ENCODE peak calls at places on chromosomes 12 and 14, in eight cellular contexts. One of them, this sample, is unnamed.

GRCh38 chr12:132471858-132472255 is 18.1 kb upstream of the FBRSL1 start:
- DNase-seq in gastrocnemius medialis: no peak
- DNase-seq in cardiac fibroblast: no peak
- DNase-seq in AG04449: no peak
- DNase-seq in body of pancreas: no peak
- DNase-seq in AG09309: no peak
- DNase-seq in HCT116: no peak
- DNase-seq in GM23338: no peak
- DNase-seq in this sample: no peak

GRCh38 chr12:17665839-17666238 is 424.2 kb downstream of the RERGL start:
- DNase-seq in gastrocnemius medialis: no peak
- DNase-seq in cardiac fibroblast: no peak
- DNase-seq in AG04449: no peak
- DNase-seq in body of pancreas: no peak
- DNase-seq in AG09309: no peak
- DNase-seq in HCT116: no peak
- DNase-seq in GM23338: no peak
- DNase-seq in this sample: no peak

GRCh38 chr14:50355692-50356091 is 41.0 kb downstream of the CDKL1 start:
- DNase-seq in gastrocnemius medialis: no peak
- DNase-seq in cardiac fibroblast: no peak
- DNase-seq in AG04449: no peak
- DNase-seq in body of pancreas: no peak
- DNase-seq in AG09309: no peak
- DNase-seq in HCT116: no peak
- DNase-seq in GM23338: no peak
- DNase-seq in this sample: no peak

GRCh38 chr12:17478908-17479673 is 610.9 kb downstream of the RERGL start:
- DNase-seq in gastrocnemius medialis: no peak
- DNase-seq in cardiac fibroblast: no peak
- DNase-seq in AG04449: no peak
- DNase-seq in body of pancreas: no peak
- DNase-seq in AG09309: no peak
- DNase-seq in HCT116: no peak
- DNase-seq in GM23338: no peak
- DNase-seq in this sample: no peak

GRCh38 chr12:111826316-111826715 is 15.7 kb upstream of the MAPKAPK5 start:
- DNase-seq in gastrocnemius medialis: no peak
- DNase-seq in cardiac fibroblast: no peak
- DNase-seq in AG04449: no peak
- DNase-seq in body of pancreas: no peak
- DNase-seq in AG09309: peak
- DNase-seq in HCT116: no peak
- DNase-seq in GM23338: no peak
- DNase-seq in this sample: no peak

GRCh38 chr14:49992901-49993335 is 100.0 kb downstream of the ARF6 start:
- DNase-seq in gastrocnemius medialis: peak
- DNase-seq in cardiac fibroblast: peak
- DNase-seq in AG04449: no peak
- DNase-seq in body of pancreas: no peak
- DNase-seq in AG09309: no peak
- DNase-seq in HCT116: no peak
- DNase-seq in GM23338: no peak
- DNase-seq in this sample: peak

GRCh38 chr14:53152909-53153701 is at the start of gene DDHD1:
- DNase-seq in gastrocnemius medialis: peak
- DNase-seq in cardiac fibroblast: peak
- DNase-seq in AG04449: no peak
- DNase-seq in body of pancreas: peak
- DNase-seq in AG09309: no peak
- DNase-seq in HCT116: peak
- DNase-seq in GM23338: peak
- DNase-seq in this sample: peak

GRCh38 chr12:100797246-100797645 is 2.7 kb downstream of the ANO4 start:
- DNase-seq in gastrocnemius medialis: no peak
- DNase-seq in cardiac fibroblast: no peak
- DNase-seq in AG04449: no peak
- DNase-seq in body of pancreas: no peak
- DNase-seq in AG09309: no peak
- DNase-seq in HCT116: no peak
- DNase-seq in GM23338: peak
- DNase-seq in this sample: no peak

GRCh38 chr14:79483472-79483871 is 727.8 kb downstream of the DIO2 start:
- DNase-seq in gastrocnemius medialis: no peak
- DNase-seq in cardiac fibroblast: peak
- DNase-seq in AG04449: no peak
- DNase-seq in body of pancreas: no peak
- DNase-seq in AG09309: peak
- DNase-seq in HCT116: no peak
- DNase-seq in GM23338: no peak
- DNase-seq in this sample: peak

GRCh38 chr12:92070864-92071445 is 74.7 kb downstream of the BTG1 start:
- DNase-seq in gastrocnemius medialis: no peak
- DNase-seq in cardiac fibroblast: no peak
- DNase-seq in AG04449: no peak
- DNase-seq in body of pancreas: peak
- DNase-seq in AG09309: no peak
- DNase-seq in HCT116: no peak
- DNase-seq in GM23338: no peak
- DNase-seq in this sample: peak

GRCh38 chr12:91523831-91524230 is 341.2 kb upstream of the DCN start:
- DNase-seq in gastrocnemius medialis: no peak
- DNase-seq in cardiac fibroblast: no peak
- DNase-seq in AG04449: no peak
- DNase-seq in body of pancreas: no peak
- DNase-seq in AG09309: no peak
- DNase-seq in HCT116: no peak
- DNase-seq in GM23338: peak
- DNase-seq in this sample: no peak

GRCh38 chr14:97705976-97706375 is 908.8 kb downstream of the VRK1 start:
- DNase-seq in gastrocnemius medialis: no peak
- DNase-seq in cardiac fibroblast: no peak
- DNase-seq in AG04449: no peak
- DNase-seq in body of pancreas: no peak
- DNase-seq in AG09309: no peak
- DNase-seq in HCT116: no peak
- DNase-seq in GM23338: no peak
- DNase-seq in this sample: no peak

GRCh38 chr14:55097894-55098560 is 31.0 kb upstream of the LGALS3 start:
- DNase-seq in gastrocnemius medialis: peak
- DNase-seq in cardiac fibroblast: no peak
- DNase-seq in AG04449: no peak
- DNase-seq in body of pancreas: no peak
- DNase-seq in AG09309: no peak
- DNase-seq in HCT116: no peak
- DNase-seq in GM23338: no peak
- DNase-seq in this sample: peak

GRCh38 chr12:22835431-22835830 is 210.5 kb downstream of the ETNK1 start:
- DNase-seq in gastrocnemius medialis: no peak
- DNase-seq in cardiac fibroblast: no peak
- DNase-seq in AG04449: no peak
- DNase-seq in body of pancreas: no peak
- DNase-seq in AG09309: no peak
- DNase-seq in HCT116: no peak
- DNase-seq in GM23338: no peak
- DNase-seq in this sample: no peak

GRCh38 chr14:99565383-99565782 is 38.6 kb downstream of the CCDC85C start:
- DNase-seq in gastrocnemius medialis: no peak
- DNase-seq in cardiac fibroblast: no peak
- DNase-seq in AG04449: no peak
- DNase-seq in body of pancreas: no peak
- DNase-seq in AG09309: no peak
- DNase-seq in HCT116: no peak
- DNase-seq in GM23338: no peak
- DNase-seq in this sample: no peak

GRCh38 chr14:99566390-99567354 is 37.3 kb downstream of the CCDC85C start:
- DNase-seq in gastrocnemius medialis: no peak
- DNase-seq in cardiac fibroblast: no peak
- DNase-seq in AG04449: no peak
- DNase-seq in body of pancreas: no peak
- DNase-seq in AG09309: no peak
- DNase-seq in HCT116: no peak
- DNase-seq in GM23338: no peak
- DNase-seq in this sample: no peak

GRCh38 chr14:99564256-99564902 is 39.6 kb downstream of the CCDC85C start:
- DNase-seq in gastrocnemius medialis: no peak
- DNase-seq in cardiac fibroblast: peak
- DNase-seq in AG04449: peak
- DNase-seq in body of pancreas: peak
- DNase-seq in AG09309: no peak
- DNase-seq in HCT116: no peak
- DNase-seq in GM23338: no peak
- DNase-seq in this sample: peak

GRCh38 chr14:99564903-99565259 is 39.1 kb downstream of the CCDC85C start:
- DNase-seq in gastrocnemius medialis: no peak
- DNase-seq in cardiac fibroblast: no peak
- DNase-seq in AG04449: no peak
- DNase-seq in body of pancreas: no peak
- DNase-seq in AG09309: no peak
- DNase-seq in HCT116: no peak
- DNase-seq in GM23338: no peak
- DNase-seq in this sample: no peak

DNA sequence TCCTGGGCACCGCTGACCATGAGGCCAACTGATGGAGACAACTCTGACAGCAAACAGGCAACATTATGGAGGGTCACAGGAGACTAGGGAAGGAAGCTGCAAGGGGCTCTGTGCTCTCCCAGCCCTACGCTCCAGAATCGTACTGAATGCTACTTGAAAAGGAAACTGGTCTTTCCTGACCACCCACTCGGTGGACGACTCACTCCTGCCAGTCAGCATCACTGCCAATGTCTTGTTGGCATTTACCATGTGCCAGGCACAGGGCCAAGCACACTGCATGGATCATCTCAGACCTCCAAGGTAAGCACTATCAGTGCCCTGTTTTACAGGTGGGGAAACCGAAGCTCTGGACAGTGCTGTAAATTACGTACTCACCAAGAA is 38.0 kb downstream of the CCDC85C start:
- DNase-seq in gastrocnemius medialis: no peak
- DNase-seq in cardiac fibroblast: no peak
- DNase-seq in AG04449: no peak
- DNase-seq in body of pancreas: no peak
- DNase-seq in AG09309: no peak
- DNase-seq in HCT116: no peak
- DNase-seq in GM23338: no peak
- DNase-seq in this sample: no peak
- H3K4me3 ChIP-seq in gastrocnemius medialis: no peak
- H3K4me3 ChIP-seq in cardiac fibroblast: no peak
- H3K4me3 ChIP-seq in AG04449: no peak
- H3K4me3 ChIP-seq in body of pancreas: no peak
- H3K4me3 ChIP-seq in AG09309: no peak
- H3K4me3 ChIP-seq in HCT116: no peak
- H3K4me3 ChIP-seq in GM23338: no peak
- H3K4me3 ChIP-seq in this sample: no peak

DNA sequence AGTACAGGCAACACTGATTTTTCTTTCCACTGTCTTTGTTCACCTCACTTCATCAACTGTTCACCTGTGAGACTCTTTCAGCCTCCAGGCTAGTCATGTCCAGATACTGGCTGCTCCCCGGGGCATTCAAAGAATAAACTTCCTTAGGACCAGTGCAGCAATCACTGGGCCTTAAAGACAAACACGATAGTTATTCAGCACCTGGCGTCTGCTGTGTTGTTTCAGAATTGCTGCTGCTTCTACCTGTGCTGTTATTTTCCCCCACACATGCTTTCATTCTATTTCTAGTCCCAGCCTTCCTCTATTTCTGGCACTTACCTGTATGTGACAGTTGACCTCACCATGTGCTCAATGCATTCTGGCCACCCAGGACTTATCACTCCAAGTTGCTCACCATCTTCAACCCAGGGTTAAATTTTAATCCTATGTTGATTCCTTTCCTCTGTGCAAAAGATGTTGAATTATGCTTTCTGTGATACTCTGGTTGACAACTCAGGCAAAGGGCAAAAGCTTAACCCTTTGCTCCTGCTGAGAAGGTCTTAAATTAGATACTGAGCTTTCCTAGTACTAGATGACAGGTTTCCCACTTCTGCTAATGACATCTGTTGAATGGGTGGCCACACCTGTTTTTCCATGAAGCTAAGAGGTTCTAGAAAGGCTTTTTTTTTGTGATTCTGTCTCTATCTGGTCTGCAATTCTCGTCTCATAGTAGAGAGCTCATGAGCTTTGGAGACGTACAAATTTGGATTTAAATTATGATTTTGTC is 41.4 kb downstream of the PTPRQ start:
- DNase-seq in gastrocnemius medialis: no peak
- DNase-seq in cardiac fibroblast: no peak
- DNase-seq in AG04449: no peak
- DNase-seq in body of pancreas: no peak
- DNase-seq in AG09309: no peak
- DNase-seq in HCT116: no peak
- DNase-seq in GM23338: no peak
- DNase-seq in this sample: no peak
- H3K4me3 ChIP-seq in gastrocnemius medialis: no peak
- H3K4me3 ChIP-seq in cardiac fibroblast: no peak
- H3K4me3 ChIP-seq in AG04449: no peak
- H3K4me3 ChIP-seq in body of pancreas: no peak
- H3K4me3 ChIP-seq in AG09309: no peak
- H3K4me3 ChIP-seq in HCT116: no peak
- H3K4me3 ChIP-seq in GM23338: no peak
- H3K4me3 ChIP-seq in this sample: no peak

GRCh38 chr14:105486333-105486973 is at the start of gene CRIP1:
- DNase-seq in gastrocnemius medialis: no peak
- DNase-seq in cardiac fibroblast: no peak
- DNase-seq in AG04449: no peak
- DNase-seq in body of pancreas: no peak
- DNase-seq in AG09309: no peak
- DNase-seq in HCT116: no peak
- DNase-seq in GM23338: no peak
- DNase-seq in this sample: no peak

GRCh38 chr14:105487449-105487985 is 831 bp downstream of the CRIP1 start:
- DNase-seq in gastrocnemius medialis: no peak
- DNase-seq in cardiac fibroblast: no peak
- DNase-seq in AG04449: no peak
- DNase-seq in body of pancreas: peak
- DNase-seq in AG09309: no peak
- DNase-seq in HCT116: no peak
- DNase-seq in GM23338: no peak
- DNase-seq in this sample: no peak

GRCh38 chr14:105487986-105488777 is 1.5 kb downstream of the CRIP1 start:
- DNase-seq in gastrocnemius medialis: no peak
- DNase-seq in cardiac fibroblast: no peak
- DNase-seq in AG04449: no peak
- DNase-seq in body of pancreas: peak
- DNase-seq in AG09309: no peak
- DNase-seq in HCT116: no peak
- DNase-seq in GM23338: no peak
- DNase-seq in this sample: no peak

GRCh38 chr14:105485720-105486332 is 860 bp upstream of the CRIP1 start:
- DNase-seq in gastrocnemius medialis: no peak
- DNase-seq in cardiac fibroblast: no peak
- DNase-seq in AG04449: no peak
- DNase-seq in body of pancreas: peak
- DNase-seq in AG09309: no peak
- DNase-seq in HCT116: no peak
- DNase-seq in GM23338: peak
- DNase-seq in this sample: no peak

GRCh38 chr14:105486974-105487448 is 325 bp downstream of the CRIP1 start:
- DNase-seq in gastrocnemius medialis: peak
- DNase-seq in cardiac fibroblast: no peak
- DNase-seq in AG04449: no peak
- DNase-seq in body of pancreas: no peak
- DNase-seq in AG09309: no peak
- DNase-seq in HCT116: no peak
- DNase-seq in GM23338: peak
- DNase-seq in this sample: no peak
- H3K4me3 ChIP-seq in gastrocnemius medialis: peak
- H3K4me3 ChIP-seq in cardiac fibroblast: peak
- H3K4me3 ChIP-seq in AG04449: peak
- H3K4me3 ChIP-seq in body of pancreas: no peak
- H3K4me3 ChIP-seq in AG09309: no peak
- H3K4me3 ChIP-seq in HCT116: peak
- H3K4me3 ChIP-seq in GM23338: peak
- H3K4me3 ChIP-seq in this sample: no peak

GRCh38 chr14:96205059-96205993 is 687 bp downstream of the BDKRB2 start:
- DNase-seq in gastrocnemius medialis: no peak
- DNase-seq in cardiac fibroblast: no peak
- DNase-seq in AG04449: no peak
- DNase-seq in body of pancreas: no peak
- DNase-seq in AG09309: no peak
- DNase-seq in HCT116: no peak
- DNase-seq in GM23338: no peak
- DNase-seq in this sample: no peak
- H3K4me3 ChIP-seq in gastrocnemius medialis: peak
- H3K4me3 ChIP-seq in cardiac fibroblast: peak
- H3K4me3 ChIP-seq in AG04449: peak
- H3K4me3 ChIP-seq in body of pancreas: peak
- H3K4me3 ChIP-seq in AG09309: peak
- H3K4me3 ChIP-seq in HCT116: peak
- H3K4me3 ChIP-seq in GM23338: peak
- H3K4me3 ChIP-seq in this sample: peak